ENCODE peak calls at places on chromosomes 7 and 10, in four cellular contexts. A is adrenal gland, H is ovary, W is upper lobe of right lung. D is an unnamed sample.

GRCh38 chr10:71217266-71218045 is 5.1 kb downstream of the UNC5B start:
- DNase-seq in H (peak; percentile 42), W (peak; percentile 69), A (no peak), D (no peak)

GRCh38 chr7:91089382-91089963 is 174.8 kb upstream of the FZD1 start:
- DNase-seq in A (no peak), W (no peak), H (no peak), D (peak; percentile 4)

GRCh38 chr7:150903627-150904026 is 51.3 kb downstream of the AOC1 start:
- DNase-seq in H (no peak), W (peak; percentile 75), A (peak; percentile 87), D (peak; percentile 95)

GRCh38 chr7:143289421-143289820 is 1.3 kb downstream of the CASP2 start:
- DNase-seq in H (no peak), W (no peak), A (no peak), D (no peak)

GRCh38 chr7:44063894-44064651 is 1.3 kb downstream of the PGAM2 start:
- DNase-seq in A (no peak), W (peak; percentile 59), H (no peak), D (no peak)

GRCh38 chr7:80428161-80429054 is 83.5 kb downstream of the GNAT3 start:
- DNase-seq in W (no peak), A (peak; percentile 61), H (no peak), D (peak; percentile 15)

GRCh38 chr7:116541951-116542350 is 17.1 kb downstream of the CAV1 start:
- DNase-seq in A (no peak), H (no peak), W (no peak), D (no peak)

GRCh38 chr10:98323221-98324164 is 55.5 kb upstream of the LOXL4 start:
- DNase-seq in W (peak; percentile 89), A (peak; percentile 87), H (no peak), D (peak; percentile 30)

GRCh38 chr10:6136215-6137201 is 47.7 kb downstream of the RBM17 start:
- DNase-seq in H (no peak), A (no peak), W (no peak), D (no peak)
- H3K27ac ChIP-seq in H (no peak overlapping the region), A (no peak overlapping the region), W (no peak overlapping the region), D (no peak overlapping the region)

DNA sequence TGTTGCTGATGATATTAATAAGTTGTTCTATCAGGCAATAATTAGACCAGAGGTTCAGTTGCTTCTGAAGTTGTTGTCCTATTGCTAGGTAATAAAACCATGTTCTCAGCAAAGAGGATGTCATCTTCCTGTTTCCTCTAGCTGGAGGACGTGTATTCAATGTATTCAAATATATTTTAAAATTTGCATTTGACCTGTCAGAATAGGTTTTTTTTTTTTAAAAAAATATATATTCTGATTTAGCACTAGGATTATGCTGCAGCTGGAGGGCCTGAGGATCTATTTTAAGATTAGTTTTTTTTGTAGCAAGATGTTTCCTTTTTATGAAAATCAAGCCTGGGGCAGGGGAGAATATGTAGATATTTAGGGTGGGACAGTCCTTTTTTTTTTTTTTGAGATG is 337.1 kb downstream of the FRMD4A start:
- DNase-seq in H (no peak), A (no peak), W (no peak), D (no peak)
- H3K27ac ChIP-seq in H (no peak overlapping the region), A (peak overlapping the region; percentile 31), W (no peak overlapping the region), D (no peak overlapping the region)

DNA sequence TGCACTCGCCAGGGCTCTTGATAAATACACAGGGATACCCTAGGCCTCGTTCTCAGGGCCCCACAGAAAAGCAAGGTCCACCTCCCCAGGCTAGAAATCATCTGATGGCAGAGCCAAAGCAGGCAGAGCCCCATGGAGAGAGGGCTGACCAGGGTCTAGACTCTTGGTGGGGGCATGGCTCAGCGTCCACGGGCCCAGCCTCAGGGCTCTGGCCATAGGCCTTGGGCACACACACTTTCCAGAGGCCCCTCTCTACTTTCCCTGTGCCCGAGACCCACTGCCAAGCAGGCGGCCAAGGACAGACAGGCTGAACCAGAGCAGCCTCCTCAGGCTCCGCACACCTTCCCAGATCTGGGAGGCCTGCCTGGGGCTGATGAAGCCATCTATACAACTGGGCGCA is 64.8 kb downstream of the FAM53B start:
- DNase-seq in H (no peak), A (no peak), W (no peak), D (no peak)
- H3K27ac ChIP-seq in H (no peak overlapping the region), A (peak overlapping the region; percentile 79), W (no peak overlapping the region), D (peak overlapping the region; percentile 91)

GRCh38 chr10:87523731-87524130 is 19.0 kb downstream of the MINPP1 start:
- DNase-seq in A (no peak), H (no peak), W (no peak), D (no peak)

GRCh38 chr10:87518937-87519336 is 14.2 kb downstream of the MINPP1 start:
- DNase-seq in H (no peak), A (no peak), W (no peak), D (no peak)

GRCh38 chr10:87524296-87524695 is 19.6 kb downstream of the MINPP1 start:
- DNase-seq in W (no peak), A (no peak), H (no peak), D (no peak)

GRCh38 chr10:87519582-87519981 is 14.9 kb downstream of the MINPP1 start:
- DNase-seq in W (no peak), A (no peak), H (no peak), D (no peak)
- H3K27ac ChIP-seq in W (no peak overlapping the region), A (no peak overlapping the region), H (no peak overlapping the region), D (no peak overlapping the region)

DNA sequence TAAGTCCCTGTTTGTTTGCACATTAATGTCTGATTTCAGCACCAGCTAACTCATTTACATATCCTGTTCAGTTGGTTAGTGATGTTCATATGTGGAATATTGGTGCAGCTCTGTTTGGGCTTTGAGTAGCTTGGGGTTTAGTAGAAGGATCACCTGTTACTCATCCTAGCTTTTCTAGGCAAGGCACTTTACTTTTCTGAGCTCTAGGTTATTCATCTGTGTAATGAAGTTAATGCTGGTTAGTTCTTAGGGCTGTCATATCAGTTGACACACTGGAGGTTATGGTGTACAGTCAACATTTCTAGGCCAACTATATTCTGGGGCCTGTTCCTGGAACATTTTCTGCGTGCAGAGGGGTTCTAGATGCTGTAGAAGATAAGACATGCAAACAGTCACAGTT is 238.4 kb downstream of the EXOC4 start:
- DNase-seq in H (no peak), A (no peak), W (no peak), D (no peak)
- H3K27ac ChIP-seq in H (no peak overlapping the region), A (no peak overlapping the region), W (no peak overlapping the region), D (no peak overlapping the region)

DNA sequence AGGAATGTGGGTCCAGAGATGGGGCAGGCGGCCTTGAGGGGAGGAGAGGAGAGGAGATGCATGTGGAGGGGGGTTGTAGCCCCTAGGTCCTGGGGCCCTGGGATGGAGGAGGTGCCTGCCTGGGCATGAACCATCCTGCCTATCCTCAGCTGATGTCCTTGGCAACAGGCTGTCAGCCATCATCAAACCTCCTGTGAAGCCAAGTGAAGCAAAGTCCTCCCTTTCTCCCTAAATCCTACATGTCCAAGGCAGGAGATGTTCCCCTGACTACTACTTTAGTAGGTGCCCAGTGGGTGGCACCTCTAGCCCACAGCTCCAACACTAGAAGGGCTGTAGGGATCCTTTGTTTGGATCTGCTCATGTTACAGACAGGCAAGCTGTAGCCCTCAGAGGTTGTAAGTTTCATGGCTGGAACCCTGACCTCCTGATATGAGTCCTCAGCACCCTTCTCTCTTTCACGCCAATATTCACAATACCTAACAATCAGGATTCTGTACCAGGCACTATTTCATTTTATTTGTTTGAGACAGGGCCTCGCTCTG is 66.6 kb upstream of the SYPL1 start:
- DNase-seq in H (no peak), A (no peak), W (no peak), D (no peak)
- H3K27ac ChIP-seq in H (no peak overlapping the region), A (peak overlapping the region; percentile 32), W (no peak overlapping the region), D (no peak overlapping the region)

DNA sequence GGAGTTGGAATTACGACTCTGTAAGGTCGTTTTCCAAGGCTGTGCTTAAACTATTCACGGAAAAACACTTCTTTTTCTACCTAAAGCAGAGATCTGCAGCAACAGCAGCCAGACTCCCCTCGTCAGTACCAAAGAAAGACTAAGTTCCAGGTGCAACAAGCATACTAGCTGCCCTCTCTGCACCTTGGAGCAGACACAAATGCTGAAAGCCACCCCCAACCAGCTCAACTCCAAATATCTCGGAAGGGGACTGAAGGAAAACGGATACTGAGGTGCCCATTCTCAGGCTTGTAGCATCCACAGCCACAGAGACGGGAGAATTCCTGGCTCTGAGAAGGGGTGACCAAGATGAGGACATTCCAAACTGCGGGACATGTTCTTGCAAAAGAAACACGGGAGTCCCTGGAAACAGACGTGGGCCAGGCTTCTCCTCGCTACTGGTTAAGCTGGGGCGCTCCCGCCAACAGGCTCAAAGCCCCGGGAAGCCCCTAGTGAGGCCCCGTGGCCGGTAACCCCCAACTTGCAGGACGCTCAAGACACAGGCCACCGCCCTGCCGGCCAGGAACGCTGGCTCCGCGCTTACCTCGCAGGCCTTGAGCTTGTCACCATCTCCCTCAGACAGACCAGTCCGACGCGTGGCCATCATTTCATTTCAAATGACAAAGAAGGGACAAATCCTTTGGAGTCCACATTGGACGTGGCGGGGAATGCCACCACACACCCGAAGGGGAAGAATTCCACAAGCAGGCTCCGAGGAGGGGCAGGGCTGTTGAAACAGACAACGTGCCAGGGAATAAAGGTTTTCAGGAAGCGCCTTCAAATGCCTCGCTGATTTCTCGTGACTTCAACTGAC is 2.2 kb downstream of the ARHGAP21 start:
- DNase-seq in A (peak; percentile 47), H (no peak), W (peak; percentile 70), D (peak; percentile 33)
- H3K27ac ChIP-seq in A (peak overlapping the region; percentile 78), H (peak overlapping the region; percentile 98), W (peak overlapping the region; percentile 95), D (peak overlapping the region; percentile 98)

DNA sequence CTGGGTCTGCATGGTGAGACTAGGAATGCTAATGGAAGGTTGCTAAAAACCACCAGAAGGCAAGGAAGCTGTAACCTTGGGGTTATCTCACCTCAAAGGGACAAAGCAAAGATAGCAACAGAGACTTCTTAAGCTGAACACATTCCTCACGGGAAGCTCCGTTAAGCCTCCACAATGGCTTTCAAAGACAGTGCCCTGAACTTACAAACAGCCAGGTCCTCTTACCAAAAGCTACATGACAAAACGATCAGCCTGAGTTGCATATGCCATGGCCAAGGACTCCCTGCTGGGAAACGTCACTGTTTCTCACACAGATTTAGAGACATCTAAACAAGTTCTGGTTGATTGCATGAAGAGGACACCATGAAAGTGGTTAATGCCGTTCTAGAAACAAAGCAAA is 52.7 kb downstream of the HTR5A start:
- DNase-seq in W (no peak), H (no peak), A (no peak), D (no peak)
- H3K27ac ChIP-seq in W (no peak overlapping the region), H (no peak overlapping the region), A (no peak overlapping the region), D (no peak overlapping the region)

DNA sequence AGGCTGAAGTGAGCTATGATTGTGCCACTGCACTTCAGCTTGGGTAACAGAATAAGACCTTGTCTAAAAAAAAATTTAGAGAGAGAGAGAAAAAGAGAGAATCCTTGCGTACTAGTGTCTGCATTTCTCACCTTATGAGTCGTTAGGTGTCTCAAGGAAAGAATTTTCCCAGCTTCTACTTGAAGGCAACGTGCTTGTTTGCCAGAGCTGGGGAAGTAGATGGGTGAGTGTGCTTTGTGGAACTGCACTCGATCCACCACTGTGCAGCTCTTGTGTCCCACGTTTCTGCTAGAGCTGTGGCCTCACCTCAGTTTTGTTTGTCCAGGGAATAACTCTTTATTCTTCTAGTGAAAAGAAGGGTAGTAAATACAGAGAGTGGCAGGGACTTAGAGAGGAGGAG is 38.9 kb downstream of the HDAC9 start:
- DNase-seq in W (no peak), H (no peak), A (no peak), D (no peak)
- H3K27ac ChIP-seq in W (no peak overlapping the region), H (no peak overlapping the region), A (no peak overlapping the region), D (no peak overlapping the region)

D was measured in thyroid gland.